ENCODE peak calls at places on chromosomes 2 and 18, in four cellular contexts. One of them, this sample, is unnamed.

GRCh38 chr2:20565623-20566236 is 85.2 kb downstream of the HS1BP3 start:
- DNase-seq in WTC11: no peak
- DNase-seq in HepG2: peak; percentile 63
- DNase-seq in GM12878: no peak
- DNase-seq in this sample: no peak

GRCh38 chr2:240143801-240144648 is 3.6 kb upstream of the OTOS start:
- DNase-seq in HepG2: peak; percentile 47
- DNase-seq in GM12878: no peak
- DNase-seq in WTC11: peak; percentile 89
- DNase-seq in this sample: peak; percentile 76

GRCh38 chr2:96099861-96100798 is 16.2 kb downstream of the ADRA2B start:
- DNase-seq in GM12878: no peak
- DNase-seq in HepG2: no peak
- DNase-seq in WTC11: peak; percentile 17
- DNase-seq in this sample: no peak

GRCh38 chr18:41004320-41004719 is 950.7 kb upstream of the PIK3C3 start:
- DNase-seq in HepG2: no peak
- DNase-seq in WTC11: peak; percentile 9
- DNase-seq in GM12878: no peak
- DNase-seq in this sample: no peak

GRCh38 chr2:223027442-223027841 is 24.5 kb upstream of the KCNE4 start:
- DNase-seq in WTC11: no peak
- DNase-seq in HepG2: no peak
- DNase-seq in GM12878: no peak
- DNase-seq in this sample: no peak

GRCh38 chr2:217937446-217937845 is 65.3 kb downstream of the TNS1 start:
- DNase-seq in WTC11: no peak
- DNase-seq in HepG2: no peak
- DNase-seq in GM12878: no peak
- DNase-seq in this sample: no peak

GRCh38 chr2:195368530-195369216 is 288.4 kb upstream of the SLC39A10 start:
- DNase-seq in WTC11: no peak
- DNase-seq in HepG2: no peak
- DNase-seq in GM12878: no peak
- DNase-seq in this sample: peak; percentile 77

GRCh38 chr2:126825306-126825705 is 73.4 kb upstream of the TEX51 start:
- DNase-seq in WTC11: no peak
- DNase-seq in GM12878: no peak
- DNase-seq in HepG2: no peak
- DNase-seq in this sample: no peak

GRCh38 chr2:42835577-42836371 is 43.4 kb upstream of the HAAO start:
- DNase-seq in HepG2: peak; percentile 61
- DNase-seq in GM12878: no peak
- DNase-seq in WTC11: no peak
- DNase-seq in this sample: no peak

GRCh38 chr2:150464270-150464669 is 23.2 kb downstream of the RND3 start:
- DNase-seq in WTC11: no peak
- DNase-seq in HepG2: no peak
- DNase-seq in GM12878: no peak
- DNase-seq in this sample: no peak

GRCh38 chr2:17303054-17303453 is 215.2 kb downstream of the RAD51AP2 start:
- DNase-seq in HepG2: no peak
- DNase-seq in GM12878: no peak
- DNase-seq in WTC11: no peak
- DNase-seq in this sample: no peak

GRCh38 chr2:195092341-195092740 is 564.7 kb upstream of the SLC39A10 start:
- DNase-seq in GM12878: no peak
- DNase-seq in WTC11: peak; percentile 23
- DNase-seq in HepG2: no peak
- DNase-seq in this sample: no peak

GRCh38 chr2:231579560-231579959 is 13.1 kb upstream of the TEX44 start:
- DNase-seq in GM12878: no peak
- DNase-seq in WTC11: no peak
- DNase-seq in HepG2: no peak
- DNase-seq in this sample: no peak

GRCh38 chr2:210955591-210955990 is 399.2 kb downstream of the CPS1 start:
- DNase-seq in HepG2: peak; percentile 63
- DNase-seq in WTC11: no peak
- DNase-seq in GM12878: no peak
- DNase-seq in this sample: no peak

GRCh38 chr2:43305537-43305936 is 79.1 kb upstream of the ZFP36L2 start:
- DNase-seq in WTC11: no peak
- DNase-seq in HepG2: no peak
- DNase-seq in GM12878: no peak
- DNase-seq in this sample: no peak

GRCh38 chr2:101197814-101198213 is 46.6 kb upstream of the TBC1D8 start:
- DNase-seq in GM12878: no peak
- DNase-seq in HepG2: no peak
- DNase-seq in WTC11: no peak
- DNase-seq in this sample: no peak

GRCh38 chr2:74747411-74748080 is 86.4 kb upstream of the HK2 start:
- DNase-seq in GM12878: no peak
- DNase-seq in HepG2: peak; percentile 90
- DNase-seq in WTC11: no peak
- DNase-seq in this sample: no peak

GRCh38 chr2:134845719-134846118 is 7.3 kb downstream of the ACMSD start:
- DNase-seq in GM12878: no peak
- DNase-seq in HepG2: no peak
- DNase-seq in WTC11: no peak
- DNase-seq in this sample: no peak

GRCh38 chr18:5879479-5879882 is 15.8 kb downstream of the TMEM200C start:
- DNase-seq in WTC11: no peak
- DNase-seq in GM12878: no peak
- DNase-seq in HepG2: peak; percentile 24
- DNase-seq in this sample: no peak

GRCh38 chr2:196463706-196464105 is 175.8 kb upstream of the CCDC150 start:
- DNase-seq in GM12878: no peak
- DNase-seq in HepG2: no peak
- DNase-seq in WTC11: no peak
- DNase-seq in this sample: no peak

GRCh38 chr18:46401486-46402115 is 255.4 kb downstream of the LOXHD1 start:
- DNase-seq in GM12878: no peak
- DNase-seq in WTC11: no peak
- DNase-seq in HepG2: no peak
- DNase-seq in this sample: no peak

GRCh38 chr2:202194418-202194817 is 44.0 kb downstream of the SUMO1 start:
- DNase-seq in GM12878: no peak
- DNase-seq in HepG2: no peak
- DNase-seq in WTC11: no peak
- DNase-seq in this sample: no peak
- TF ChIP-seq NR2C2 in GM12878: no peak
- TF ChIP-seq NR2C2 in HepG2: no peak
- TF ChIP-seq NR2C2 in WTC11: no peak
- TF ChIP-seq NR2C2 in this sample: no peak

DNA sequence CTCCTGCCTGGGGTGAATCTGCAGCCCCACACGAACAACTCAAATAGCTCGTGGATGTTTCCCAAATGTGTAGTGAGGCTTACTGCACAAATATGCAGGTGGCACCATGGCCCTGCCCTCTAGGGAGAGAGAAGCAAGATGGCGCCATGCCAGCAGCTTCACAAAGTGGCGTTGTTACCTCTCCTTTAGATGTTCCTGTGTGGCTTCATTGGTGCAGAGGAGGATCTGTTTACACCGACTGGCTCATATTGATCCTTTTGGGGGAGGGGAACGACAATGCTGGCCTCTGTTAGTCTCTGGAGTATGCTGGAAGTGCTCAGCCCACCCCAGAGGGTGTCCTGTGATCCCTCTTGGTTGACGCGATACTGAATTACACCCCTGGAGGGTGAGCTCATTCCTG is 99.5 kb upstream of the GATA6 start:
- DNase-seq in HepG2: peak; percentile 87
- DNase-seq in WTC11: no peak
- DNase-seq in GM12878: no peak
- DNase-seq in this sample: no peak
- TF ChIP-seq NR2C2 in HepG2: no peak
- TF ChIP-seq NR2C2 in WTC11: no peak
- TF ChIP-seq NR2C2 in GM12878: no peak
- TF ChIP-seq NR2C2 in this sample: no peak

GRCh38 chr18:328928-329327 is 61.1 kb upstream of the THOC1 start:
- DNase-seq in WTC11: no peak
- DNase-seq in GM12878: no peak
- DNase-seq in HepG2: no peak
- DNase-seq in this sample: no peak
- TF ChIP-seq NR2C2 in WTC11: no peak
- TF ChIP-seq NR2C2 in GM12878: no peak
- TF ChIP-seq NR2C2 in HepG2: no peak
- TF ChIP-seq NR2C2 in this sample: no peak

DNA sequence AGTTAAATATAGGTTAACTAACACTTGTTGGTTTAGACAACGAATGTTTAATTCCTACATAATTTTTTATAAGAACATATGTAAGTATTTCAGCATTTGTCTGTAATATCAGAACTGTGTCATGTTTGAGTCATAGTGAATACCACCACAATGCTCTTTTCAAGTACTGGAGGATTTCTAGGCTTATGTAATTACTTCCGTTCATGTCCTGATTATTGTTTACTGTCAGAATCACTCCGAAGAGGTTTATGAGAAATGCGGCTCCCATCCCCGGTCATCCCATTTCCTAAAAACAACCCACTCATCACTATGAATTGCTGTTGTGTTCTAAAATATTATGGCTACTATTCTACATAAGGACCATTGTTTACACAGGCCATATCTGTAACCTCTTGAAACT is 45.1 kb downstream of the CDH19 start:
- DNase-seq in HepG2: no peak
- DNase-seq in WTC11: no peak
- DNase-seq in GM12878: no peak
- DNase-seq in this sample: no peak
- TF ChIP-seq NR2C2 in HepG2: no peak
- TF ChIP-seq NR2C2 in WTC11: no peak
- TF ChIP-seq NR2C2 in GM12878: no peak
- TF ChIP-seq NR2C2 in this sample: no peak

DNA sequence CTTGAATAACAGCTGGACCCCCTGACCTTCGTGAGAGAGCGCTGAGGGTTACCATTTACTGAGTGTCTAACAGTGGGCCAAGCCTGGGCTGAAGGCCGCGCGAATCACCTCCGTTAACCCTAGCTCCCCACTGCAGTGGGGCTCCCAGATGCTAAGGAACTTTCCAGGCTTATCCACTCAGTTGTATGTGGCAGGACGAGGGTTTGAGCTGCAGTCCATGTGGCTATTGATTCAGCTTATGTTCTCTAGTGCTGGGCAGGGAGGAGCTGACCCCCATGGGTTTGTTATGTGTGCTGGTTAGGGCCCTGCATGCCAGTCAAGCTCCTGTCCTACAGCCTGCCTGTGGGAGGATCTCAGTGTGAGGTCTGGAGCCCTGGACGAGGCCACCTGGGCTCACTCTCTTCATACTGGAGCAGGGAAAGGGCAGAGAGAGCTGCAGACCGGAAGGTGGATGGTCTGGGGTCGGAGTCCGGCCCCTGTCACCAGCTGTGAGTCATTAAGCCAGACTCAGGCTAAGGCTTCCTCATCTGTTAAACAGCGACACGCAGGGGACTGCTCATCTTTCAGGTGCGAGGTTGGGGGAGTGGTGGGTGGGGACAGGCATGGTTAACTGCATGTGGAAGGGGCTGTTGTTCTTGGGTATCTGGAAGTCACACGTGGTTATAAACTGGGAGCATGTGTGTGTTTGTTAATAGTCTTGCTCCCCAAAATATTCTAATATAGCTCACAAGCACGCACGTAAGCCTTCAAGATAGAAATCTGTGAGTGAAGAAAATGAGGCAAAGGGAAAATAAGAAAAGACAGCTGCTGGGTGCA is 6.6 kb downstream of the PSD4 start:
- DNase-seq in WTC11: no peak
- DNase-seq in HepG2: peak; percentile 86
- DNase-seq in GM12878: no peak
- DNase-seq in this sample: peak; percentile 61
- TF ChIP-seq NR2C2 in WTC11: no peak
- TF ChIP-seq NR2C2 in HepG2: no peak
- TF ChIP-seq NR2C2 in GM12878: no peak
- TF ChIP-seq NR2C2 in this sample: no peak

GRCh38 chr18:9771977-9772660 is 64.0 kb downstream of the RAB31 start:
- DNase-seq in WTC11: no peak
- DNase-seq in HepG2: no peak
- DNase-seq in GM12878: no peak
- DNase-seq in this sample: no peak
- TF ChIP-seq NR2C2 in WTC11: no peak
- TF ChIP-seq NR2C2 in HepG2: no peak
- TF ChIP-seq NR2C2 in GM12878: no peak
- TF ChIP-seq NR2C2 in this sample: no peak

DNA sequence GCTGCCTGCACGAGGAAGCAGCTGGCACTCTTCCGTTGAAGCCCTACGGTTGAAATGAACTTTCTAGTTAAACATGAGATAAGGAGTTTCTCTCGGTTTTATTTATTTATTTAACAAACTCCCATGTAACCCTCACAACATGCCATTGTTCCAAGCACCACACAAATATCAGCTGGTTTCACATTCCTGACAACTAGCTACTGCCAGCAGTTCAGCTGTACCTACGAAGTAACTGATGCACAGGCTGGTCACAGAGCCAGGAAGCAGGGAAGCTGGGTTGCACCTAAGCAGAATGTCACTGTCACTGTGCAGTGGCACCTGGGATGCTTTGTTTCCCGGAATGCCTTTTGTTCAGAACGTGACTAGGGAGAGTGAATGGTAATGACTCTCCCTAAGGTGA is 18.1 kb downstream of the TIMM21 start:
- DNase-seq in GM12878: no peak
- DNase-seq in WTC11: no peak
- DNase-seq in HepG2: peak; percentile 14
- DNase-seq in this sample: no peak
- TF ChIP-seq NR2C2 in GM12878: no peak
- TF ChIP-seq NR2C2 in WTC11: no peak
- TF ChIP-seq NR2C2 in HepG2: no peak
- TF ChIP-seq NR2C2 in this sample: no peak

GRCh38 chr2:68994864-68995263 is 18.1 kb upstream of the ANTXR1 start:
- DNase-seq in WTC11: no peak
- DNase-seq in GM12878: no peak
- DNase-seq in HepG2: no peak
- DNase-seq in this sample: no peak
- TF ChIP-seq NR2C2 in WTC11: no peak
- TF ChIP-seq NR2C2 in GM12878: no peak
- TF ChIP-seq NR2C2 in HepG2: no peak
- TF ChIP-seq NR2C2 in this sample: no peak

This sample was measured in K562.